ENCODE peak calls at places on chromosomes 7 and 10, in five cellular contexts. C, B, X, Z and O are unnamed samples.

GRCh38 chr7:155431711-155432110 is 26.2 kb upstream of the EN2 start:
- DNase-seq in Z (no peak), B (no peak), X (no peak), C (no peak), O (no peak)

GRCh38 chr10:42753126-42753506 is 29.5 kb upstream of the BMS1 start:
- DNase-seq in X (peak; percentile 90), B (peak; percentile 14), C (peak; percentile 82), Z (peak; percentile 77), O (peak; percentile 59)

GRCh38 chr7:108114117-108114841 is 15.9 kb downstream of the LAMB4 start:
- DNase-seq in Z (no peak), X (peak; percentile 25), C (no peak), B (no peak), O (no peak)

GRCh38 chr7:158260567-158261361 is 326.9 kb downstream of the PTPRN2 start:
- DNase-seq in C (no peak), B (no peak), Z (no peak), X (no peak), O (no peak)

GRCh38 chr10:1540144-1540543 is 197.2 kb downstream of the ADARB2 start:
- DNase-seq in C (peak; percentile 30), B (no peak), X (no peak), Z (no peak), O (no peak)

GRCh38 chr7:142257958-142258357 is at the start of gene PRSS58:
- DNase-seq in Z (no peak), C (no peak), X (no peak), B (no peak), O (no peak)

GRCh38 chr10:60975716-60976115 is 31.7 kb upstream of the RHOBTB1 start:
- DNase-seq in B (no peak), C (no peak), X (no peak), Z (no peak), O (no peak)

GRCh38 chr7:134165266-134165665 is 38.1 kb downstream of the LRGUK start:
- DNase-seq in C (no peak), Z (no peak), X (no peak), B (no peak), O (no peak)

GRCh38 chr7:19489162-19489820 is 219.5 kb downstream of the POLR1F start:
- DNase-seq in C (no peak), Z (no peak), X (no peak), B (no peak), O (no peak)

GRCh38 chr7:113086928-113087277 is 276 bp upstream of the GPR85 start:
- DNase-seq in C (no peak), Z (no peak), B (no peak), X (no peak), O (no peak)

GRCh38 chr7:24073651-24074420 is 210.2 kb upstream of the NPY start:
- DNase-seq in X (no peak), C (no peak), Z (no peak), B (no peak), O (no peak)

GRCh38 chr7:28520074-28521015 is 108.0 kb downstream of the CREB5 start:
- DNase-seq in X (no peak), Z (no peak), B (no peak), C (no peak), O (no peak)

GRCh38 chr7:104627516-104627915 is 299.1 kb downstream of the LHFPL3 start:
- DNase-seq in B (no peak), X (peak; percentile 61), Z (no peak), C (no peak), O (no peak)

GRCh38 chr7:36279251-36279925 is 110.3 kb upstream of the ANLN start:
- DNase-seq in X (no peak), B (no peak), Z (no peak), C (no peak), O (peak; percentile 73)

GRCh38 chr10:128095023-128095752 is 31.0 kb downstream of the MKI67 start:
- DNase-seq in C (peak; percentile 77), B (no peak), Z (no peak), X (no peak), O (no peak)

GRCh38 chr10:42783181-42783549 is 570 bp downstream of the BMS1 start:
- DNase-seq in B (no peak), C (peak; percentile 49), Z (no peak), X (no peak), O (no peak)

GRCh38 chr7:55476071-55476803 is 96.1 kb downstream of the VOPP1 start:
- DNase-seq in B (peak; percentile 47), C (peak; percentile 40), X (no peak), Z (no peak), O (no peak)

DNA sequence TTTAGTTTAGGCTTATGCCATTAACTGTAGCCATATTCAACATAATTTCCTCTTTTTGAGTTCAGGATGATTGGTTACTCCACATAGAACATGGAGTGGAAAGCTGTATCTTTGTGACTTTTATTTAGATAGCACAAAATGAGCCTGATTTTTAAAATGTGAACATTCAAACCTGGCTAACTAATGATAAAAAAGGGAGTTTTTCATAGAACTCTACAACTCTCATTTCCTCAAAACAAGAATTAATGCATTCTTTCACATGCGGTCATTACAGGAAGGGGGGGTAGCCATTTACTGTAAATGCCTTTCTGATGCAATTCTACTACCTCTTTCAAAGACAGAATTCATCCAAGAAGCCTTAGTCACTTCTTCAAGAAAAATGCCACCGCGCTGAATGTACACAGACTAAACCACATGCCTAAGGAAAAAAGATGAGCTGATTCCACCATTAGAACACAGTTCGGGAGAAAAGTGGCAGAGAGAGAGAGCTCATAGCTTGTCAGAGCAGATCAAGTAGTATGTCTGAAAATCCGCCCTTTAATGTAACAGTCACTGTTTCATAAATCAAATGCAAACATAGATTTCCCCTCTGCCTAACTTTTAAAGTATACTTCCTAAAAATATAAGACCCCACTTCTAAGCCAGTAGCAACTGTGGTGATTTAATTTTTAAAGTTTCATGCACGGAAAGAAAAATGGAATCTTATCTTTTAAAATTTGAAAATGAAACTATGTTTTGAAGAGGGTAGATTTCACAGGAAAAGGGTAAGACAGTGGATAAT is 226.4 kb upstream of the KLF14 start:
- DNase-seq in X (no peak), B (peak; percentile 97), C (no peak), Z (no peak), O (peak; percentile 35)
- TF ChIP-seq CTCF in X (no peak), B (no peak), C (no peak), Z (no peak), O (no peak)

GRCh38 chr10:3129581-3130340 is 42.8 kb downstream of the PITRM1 start:
- DNase-seq in C (no peak), X (no peak), Z (no peak), B (no peak), O (no peak)

GRCh38 chr10:3133948-3134347 is 38.6 kb downstream of the PITRM1 start:
- DNase-seq in X (no peak), C (no peak), B (no peak), Z (no peak), O (no peak)

GRCh38 chr10:3131098-3131497 is 41.5 kb downstream of the PITRM1 start:
- DNase-seq in C (no peak), B (no peak), X (no peak), Z (no peak), O (no peak)

GRCh38 chr10:3128379-3129130 is 44.0 kb downstream of the PITRM1 start:
- DNase-seq in C (no peak), Z (no peak), X (no peak), B (no peak), O (no peak)

GRCh38 chr10:3132036-3133025 is 40.3 kb downstream of the PITRM1 start:
- DNase-seq in X (no peak), B (no peak), C (no peak), Z (no peak), O (no peak)
- TF ChIP-seq CTCF in X (no peak), B (no peak), C (no peak), Z (no peak), O (no peak)

DNA sequence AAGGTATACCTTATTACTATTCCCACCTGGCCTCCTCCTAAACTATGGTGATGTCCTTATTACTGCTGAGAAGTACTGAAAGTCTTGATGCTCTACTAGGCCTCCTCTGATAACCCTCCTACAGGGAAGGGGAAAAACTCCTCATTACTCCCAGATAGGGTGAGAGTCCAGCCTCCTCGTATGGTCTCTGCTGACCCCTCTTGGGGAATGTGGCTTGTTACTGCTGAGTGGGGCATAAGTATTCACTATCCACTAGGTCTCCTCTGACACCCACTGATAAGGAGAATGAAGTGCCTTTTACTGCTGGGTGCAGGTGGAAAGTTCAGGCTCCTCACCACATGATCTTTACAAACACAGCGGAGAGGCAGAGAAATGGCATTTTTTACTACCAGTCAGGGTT is 222.9 kb downstream of the CHRM2 start:
- DNase-seq in Z (no peak), X (peak; percentile 49), C (no peak), B (no peak), O (no peak)
- TF ChIP-seq CTCF in Z (peak; percentile 47), X (peak; percentile 28), C (no peak), B (peak; percentile 44), O (peak; percentile 17)

GRCh38 chr10:3714957-3715356 is 70.1 kb downstream of the KLF6 start:
- DNase-seq in X (no peak), B (no peak), C (no peak), Z (no peak), O (no peak)
- TF ChIP-seq CTCF in X (no peak), B (no peak), C (no peak), Z (no peak), O (no peak)

DNA sequence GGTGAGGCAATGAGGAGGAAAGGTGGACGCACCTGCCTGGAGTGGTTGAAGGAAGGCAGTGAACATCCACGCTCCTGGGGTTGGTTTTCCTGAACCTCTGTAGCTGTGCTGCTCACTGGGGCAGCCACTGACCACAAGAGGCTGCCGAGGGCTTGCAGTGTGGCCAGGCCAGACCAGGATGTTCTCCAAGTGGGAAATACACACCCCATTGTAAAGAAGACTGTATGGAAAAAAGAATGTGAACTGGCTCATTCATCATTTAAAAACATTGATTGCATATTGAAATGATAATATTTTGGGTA is 107.6 kb downstream of the SNX10 start:
- DNase-seq in X (peak; percentile 61), B (no peak), Z (peak; percentile 20), C (no peak), O (no peak)
- TF ChIP-seq CTCF in X (no peak), B (peak; percentile 7), Z (peak; percentile 19), C (no peak), O (no peak)

GRCh38 chr10:35041502-35041879 is 48.6 kb downstream of the CUL2 start:
- DNase-seq in Z (no peak), B (no peak), X (no peak), C (no peak), O (no peak)

GRCh38 chr10:35042783-35043182 is 47.4 kb downstream of the CUL2 start:
- DNase-seq in C (no peak), X (no peak), B (no peak), Z (no peak), O (no peak)

GRCh38 chr10:35040761-35041501 is 49.2 kb downstream of the CUL2 start:
- DNase-seq in X (no peak), Z (no peak), C (no peak), B (peak; percentile 33), O (no peak)

GRCh38 chr10:35035641-35036040 is 54.5 kb downstream of the CUL2 start:
- DNase-seq in C (no peak), B (no peak), X (no peak), Z (no peak), O (no peak)

DNA sequence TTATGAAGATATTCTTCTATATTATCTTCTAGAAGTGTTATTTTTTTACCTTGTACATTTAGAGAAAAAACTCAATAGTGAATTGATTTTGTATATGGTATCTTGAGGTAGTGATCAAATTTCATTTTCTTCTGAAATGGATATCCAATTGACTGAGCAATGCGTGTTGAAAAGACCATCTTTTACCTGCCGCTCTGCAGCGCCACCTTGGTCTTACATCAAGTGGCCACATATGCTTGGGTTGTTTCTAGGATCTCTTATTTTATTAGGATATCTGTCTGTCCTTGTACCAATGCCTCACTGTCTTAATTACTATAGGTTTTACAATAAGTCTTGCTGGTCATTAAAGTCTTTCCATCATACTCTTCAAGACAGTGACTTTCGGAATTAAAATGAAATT is 53.0 kb downstream of the CUL2 start:
- DNase-seq in C (no peak), B (no peak), X (no peak), Z (no peak), O (no peak)
- TF ChIP-seq CTCF in C (no peak), B (no peak), X (no peak), Z (no peak), O (no peak)